ENCODE peak calls at places on chromosomes 5 and 9, in seven cellular contexts. F is NCI-H1417; T is A549; L is Karpas-422; C is activated CD4-positive, alpha-beta T cell treated with anti-CD3 and anti-CD28 coated beads for 4 hours; Q is HCEC 1CT; V is HTR-8/SVneo. M is an unnamed sample.

GRCh38 chr9:114017741-114018715 is 60.1 kb downstream of the AMBP start:
- DNase-seq in F (no peak), T (no peak), L (no peak), C (no peak), Q (no peak), V (no peak), M (no peak)

GRCh38 chr5:53039855-53040254 is 50.7 kb downstream of the ITGA2 start:
- DNase-seq in F (no peak), T (no peak), L (no peak), C (no peak), Q (no peak), V (no peak), M (no peak)

GRCh38 chr5:28809811-28810750 is 1771.7 kb upstream of the CDH9 start:
- DNase-seq in F (no peak), T (no peak), L (no peak), C (no peak), Q (no peak), V (no peak), M (no peak)

GRCh38 chr9:74220327-74220726 is 276.8 kb upstream of the RORB start:
- DNase-seq in F (no peak), T (no peak), L (no peak), C (no peak), Q (no peak), V (no peak), M (no peak)

GRCh38 chr9:137828527-137829259 is 48.9 kb upstream of the CACNA1B start:
- DNase-seq in F (no peak), T (no peak), L (peak), C (no peak), Q (no peak), V (peak), M (no peak)

GRCh38 chr9:129382281-129383004 is 204.4 kb upstream of the IER5L start:
- DNase-seq in F (no peak), T (no peak), L (no peak), C (no peak), Q (no peak), V (no peak), M (peak)

GRCh38 chr5:555058-555623 is 30.9 kb upstream of the SLC9A3 start:
- DNase-seq in F (no peak), T (peak), L (no peak), C (no peak), Q (no peak), V (no peak), M (no peak)

GRCh38 chr5:80204808-80205614 is 50.8 kb downstream of the SERINC5 start:
- DNase-seq in F (no peak), T (no peak), L (no peak), C (no peak), Q (no peak), V (no peak), M (no peak)

GRCh38 chr5:38556115-38556598 is 289 bp downstream of the LIFR start:
- DNase-seq in F (no peak), T (no peak), L (no peak), C (peak), Q (no peak), V (no peak), M (no peak)

GRCh38 chr9:93667627-93668026 is 91.2 kb downstream of the PHF2 start:
- DNase-seq in F (no peak), T (no peak), L (no peak), C (no peak), Q (no peak), V (no peak), M (no peak)

GRCh38 chr5:139293504-139294371 is at the start of gene MATR3:
- DNase-seq in F (peak), T (peak), L (peak), C (peak), Q (peak), V (peak), M (peak)

GRCh38 chr5:95392593-95393182 is 1.5 kb downstream of the FAM81B start:
- DNase-seq in F (peak), T (peak), L (no peak), C (no peak), Q (no peak), V (no peak), M (peak)

GRCh38 chr5:72878854-72879253 is 62.4 kb downstream of the TNPO1 start:
- DNase-seq in F (no peak), T (peak), L (no peak), C (no peak), Q (no peak), V (no peak), M (no peak)

GRCh38 chr9:36559036-36559695 is 13.5 kb upstream of the MELK start:
- DNase-seq in F (no peak), T (no peak), L (no peak), C (no peak), Q (peak), V (no peak), M (no peak)

GRCh38 chr9:69001921-69002320 is 12.0 kb downstream of the PRKACG start:
- DNase-seq in F (no peak), T (no peak), L (no peak), C (no peak), Q (no peak), V (no peak), M (no peak)

GRCh38 chr5:92144824-92145223 is 761.7 kb upstream of the ARRDC3 start:
- DNase-seq in F (no peak), T (no peak), L (no peak), C (no peak), Q (no peak), V (no peak), M (no peak)

GRCh38 chr5:54535149-54535844 is 17.7 kb downstream of the SNX18 start:
- DNase-seq in F (no peak), T (no peak), L (peak), C (no peak), Q (no peak), V (no peak), M (no peak)

GRCh38 chr5:71680510-71680909 is 38.6 kb upstream of the CARTPT start:
- DNase-seq in F (no peak), T (no peak), L (no peak), C (no peak), Q (no peak), V (no peak), M (no peak)

GRCh38 chr5:850511-851006 is at the start of gene ZDHHC11:
- DNase-seq in F (no peak), T (no peak), L (no peak), C (no peak), Q (no peak), V (no peak), M (peak)

GRCh38 chr9:93134018-93134739 is at the start of gene NINJ1:
- DNase-seq in F (peak), T (peak), L (peak), C (peak), Q (peak), V (peak), M (peak)

GRCh38 chr9:113131689-113132151 is 19.1 kb upstream of the SLC31A2 start:
- DNase-seq in F (no peak), T (no peak), L (peak), C (no peak), Q (no peak), V (no peak), M (no peak)

GRCh38 chr5:1462358-1462757 is 17.1 kb upstream of the SLC6A3 start:
- DNase-seq in F (no peak), T (no peak), L (no peak), C (no peak), Q (no peak), V (no peak), M (no peak)

GRCh38 chr5:152634596-152634995 is 229.5 kb upstream of the NMUR2 start:
- DNase-seq in F (peak), T (no peak), L (no peak), C (no peak), Q (no peak), V (no peak), M (peak)

GRCh38 chr5:105836906-105837305 is 1833.8 kb downstream of the EFNA5 start:
- DNase-seq in F (no peak), T (no peak), L (no peak), C (no peak), Q (no peak), V (no peak), M (no peak)

GRCh38 chr9:133127340-133127981 is 6.4 kb upstream of the RALGDS start:
- DNase-seq in F (no peak), T (no peak), L (no peak), C (peak), Q (no peak), V (no peak), M (no peak)

GRCh38 chr5:159174511-159175168 is 34.7 kb downstream of the RNF145 start:
- DNase-seq in F (no peak), T (no peak), L (no peak), C (no peak), Q (no peak), V (no peak), M (no peak)

GRCh38 chr9:83501552-83501951 is 36.6 kb downstream of the FRMD3 start:
- DNase-seq in F (no peak), T (no peak), L (no peak), C (no peak), Q (no peak), V (no peak), M (no peak)

GRCh38 chr5:1639757-1640156 is 116.0 kb upstream of the LPCAT1 start:
- DNase-seq in F (no peak), T (no peak), L (no peak), C (no peak), Q (no peak), V (no peak), M (no peak)

GRCh38 chr5:170740586-170741205 is 42.8 kb upstream of the GABRP start:
- DNase-seq in F (no peak), T (no peak), L (peak), C (no peak), Q (no peak), V (no peak), M (no peak)

GRCh38 chr5:10536931-10537579 is 26.8 kb upstream of the ANKRD33B start:
- DNase-seq in F (no peak), T (no peak), L (peak), C (no peak), Q (no peak), V (no peak), M (no peak)

GRCh38 chr5:167167191-167167590 is 1124.3 kb upstream of the WWC1 start:
- DNase-seq in F (no peak), T (no peak), L (no peak), C (no peak), Q (no peak), V (no peak), M (no peak)

GRCh38 chr5:95823738-95824609 is 1.4 kb upstream of the GLRX start:
- DNase-seq in F (no peak), T (peak), L (no peak), C (peak), Q (peak), V (peak), M (no peak)

GRCh38 chr9:101226803-101227202 is 158.0 kb downstream of the BAAT start:
- DNase-seq in F (no peak), T (no peak), L (peak), C (no peak), Q (no peak), V (no peak), M (no peak)

GRCh38 chr9:99515087-99515486 is 293.0 kb downstream of the SEC61B start:
- DNase-seq in F (no peak), T (no peak), L (no peak), C (no peak), Q (no peak), V (no peak), M (no peak)

GRCh38 chr5:181156758-181157157 is 9.4 kb downstream of the OR2V2 start:
- DNase-seq in F (no peak), T (no peak), L (no peak), C (no peak), Q (no peak), V (no peak), M (no peak)

GRCh38 chr5:14806452-14806851 is 65.1 kb downstream of the ANKH start:
- DNase-seq in F (no peak), T (no peak), L (no peak), C (no peak), Q (no peak), V (no peak), M (no peak)

GRCh38 chr5:125484272-125485002 is 738.0 kb upstream of the ZNF608 start:
- DNase-seq in F (peak), T (peak), L (no peak), C (no peak), Q (peak), V (peak), M (peak)

M was measured in NCI-H1105.